ENCODE peak calls at places on chromosome 21, in seven cellular contexts. D, I, J, P, Q, O and C are unnamed samples.

GRCh38 chr21:21396424-21396823 is 398.2 kb downstream of the NCAM2 start:
- DNase-seq in D (no peak), I (no peak), J (no peak), P (no peak), Q (no peak), O (no peak), C (no peak)

GRCh38 chr21:35294231-35294898 is 245.3 kb upstream of the RUNX1 start:
- DNase-seq in D (no peak), I (no peak), J (peak), P (peak), Q (no peak), O (peak), C (peak)

GRCh38 chr21:28663111-28663693 is 329.5 kb downstream of the LTN1 start:
- DNase-seq in D (peak), I (no peak), J (no peak), P (no peak), Q (no peak), O (no peak), C (no peak)

GRCh38 chr21:29656504-29657227 is 283.1 kb downstream of the GRIK1 start:
- DNase-seq in D (no peak), I (peak), J (no peak), P (peak), Q (no peak), O (no peak), C (no peak)

GRCh38 chr21:26965567-26966359 is 1.1 kb downstream of the ADAMTS5 start:
- DNase-seq in D (no peak), I (no peak), J (no peak), P (no peak), Q (peak), O (peak), C (peak)

GRCh38 chr21:34808569-34809204 is 139.9 kb downstream of the CLIC6 start:
- DNase-seq in D (no peak), I (peak), J (no peak), P (peak), Q (no peak), O (no peak), C (no peak)

GRCh38 chr21:28447453-28447852 is 545.2 kb downstream of the LTN1 start:
- DNase-seq in D (no peak), I (no peak), J (no peak), P (no peak), Q (no peak), O (no peak), C (no peak)

GRCh38 chr21:29829514-29830255 is 110.1 kb downstream of the GRIK1 start:
- DNase-seq in D (no peak), I (no peak), J (no peak), P (no peak), Q (no peak), O (no peak), C (no peak)

GRCh38 chr21:34989337-34990151 is 59.6 kb downstream of the RUNX1 start:
- DNase-seq in D (no peak), I (no peak), J (no peak), P (no peak), Q (no peak), O (no peak), C (no peak)

GRCh38 chr21:26032263-26032662 is 138.3 kb downstream of the APP start:
- DNase-seq in D (no peak), I (no peak), J (no peak), P (no peak), Q (no peak), O (no peak), C (no peak)

GRCh38 chr21:31872452-31873274 is at the start of gene HUNK:
- DNase-seq in D (no peak), I (peak), J (no peak), P (no peak), Q (peak), O (peak), C (peak)

GRCh38 chr21:34889287-34889536 is 159.9 kb downstream of the RUNX1 start:
- DNase-seq in D (no peak), I (peak), J (no peak), P (peak), Q (peak), O (no peak), C (peak)

GRCh38 chr21:25980710-25981109 is 189.9 kb downstream of the APP start:
- DNase-seq in D (no peak), I (no peak), J (no peak), P (no peak), Q (no peak), O (no peak), C (no peak)

GRCh38 chr21:36193200-36193599 is 36.6 kb downstream of the DOP1B start:
- DNase-seq in D (no peak), I (no peak), J (no peak), P (no peak), Q (no peak), O (no peak), C (no peak)

GRCh38 chr21:30444204-30444603 is 4.1 kb downstream of the KRTAP15-1 start:
- DNase-seq in D (no peak), I (no peak), J (no peak), P (no peak), Q (no peak), O (no peak), C (no peak)

GRCh38 chr21:35179990-35180557 is 131.0 kb upstream of the RUNX1 start:
- DNase-seq in D (no peak), I (no peak), J (no peak), P (no peak), Q (no peak), O (no peak), C (no peak)

GRCh38 chr21:31346256-31346821 is 2.3 kb upstream of the TIAM1 start:
- DNase-seq in D (no peak), I (no peak), J (no peak), P (no peak), Q (no peak), O (no peak), C (no peak)

GRCh38 chr21:36202721-36203602 is 46.3 kb downstream of the DOP1B start:
- DNase-seq in D (no peak), I (no peak), J (no peak), P (no peak), Q (no peak), O (peak), C (no peak)

GRCh38 chr21:34952701-34953100 is 96.4 kb downstream of the RUNX1 start:
- DNase-seq in D (no peak), I (peak), J (no peak), P (no peak), Q (no peak), O (no peak), C (no peak)

GRCh38 chr21:35102488-35103407 is 53.6 kb upstream of the RUNX1 start:
- DNase-seq in D (no peak), I (no peak), J (no peak), P (no peak), Q (no peak), O (no peak), C (peak)

GRCh38 chr21:22250355-22250754 is 1252.1 kb downstream of the NCAM2 start:
- DNase-seq in D (no peak), I (no peak), J (no peak), P (no peak), Q (no peak), O (no peak), C (no peak)

GRCh38 chr21:46366561-46366960 is 42.6 kb downstream of the PCNT start:
- DNase-seq in D (no peak), I (no peak), J (no peak), P (no peak), Q (no peak), O (no peak), C (no peak)

GRCh38 chr21:27805696-27806095 is 838.8 kb upstream of the ADAMTS5 start:
- DNase-seq in D (no peak), I (no peak), J (no peak), P (no peak), Q (no peak), O (no peak), C (no peak)

GRCh38 chr21:27476696-27477095 is 509.8 kb upstream of the ADAMTS5 start:
- DNase-seq in D (no peak), I (no peak), J (no peak), P (peak), Q (no peak), O (no peak), C (no peak)

GRCh38 chr21:35088235-35088865 is 39.2 kb upstream of the RUNX1 start:
- DNase-seq in D (no peak), I (no peak), J (no peak), P (no peak), Q (no peak), O (no peak), C (no peak)

GRCh38 chr21:28788030-28788429 is 204.6 kb downstream of the LTN1 start:
- DNase-seq in D (no peak), I (no peak), J (no peak), P (no peak), Q (no peak), O (no peak), C (no peak)

GRCh38 chr21:29893687-29894086 is 46.1 kb downstream of the GRIK1 start:
- DNase-seq in D (no peak), I (no peak), J (no peak), P (no peak), Q (no peak), O (no peak), C (no peak)

GRCh38 chr21:26513212-26513611 is 59.9 kb downstream of the CYYR1 start:
- DNase-seq in D (no peak), I (no peak), J (no peak), P (peak), Q (no peak), O (no peak), C (no peak)

GRCh38 chr21:19326581-19327319 is 923.2 kb upstream of the TMPRSS15 start:
- DNase-seq in D (no peak), I (no peak), J (no peak), P (no peak), Q (no peak), O (no peak), C (no peak)

GRCh38 chr21:16002872-16003466 is 273.2 kb downstream of the USP25 start:
- DNase-seq in D (no peak), I (peak), J (no peak), P (peak), Q (no peak), O (no peak), C (no peak)

GRCh38 chr21:34956416-34957316 is 92.4 kb downstream of the RUNX1 start:
- DNase-seq in D (no peak), I (peak), J (no peak), P (no peak), Q (no peak), O (no peak), C (no peak)

GRCh38 chr21:31157756-31158155 is 119.5 kb upstream of the KRTAP19-8 start:
- DNase-seq in D (no peak), I (no peak), J (no peak), P (no peak), Q (no peak), O (no peak), C (no peak)

GRCh38 chr21:17527711-17528110 is 14.9 kb downstream of the CXADR start:
- DNase-seq in D (no peak), I (no peak), J (no peak), P (no peak), Q (no peak), O (no peak), C (no peak)
- TF ChIP-seq CTCF in D (no peak), I (no peak), J (no peak), P (no peak), Q (no peak), O (no peak), C (no peak)

GRCh38 chr21:42010507-42011493 is 640 bp upstream of the ZBTB21 start:
- DNase-seq in D (no peak), I (no peak), J (no peak), P (peak), Q (no peak), O (peak), C (peak)
- TF ChIP-seq POLR2A in D (no peak), I (peak), J (peak), P (no peak), Q (no peak), O (peak), C (no peak)

GRCh38 chr21:14952916-14953315 is 111.9 kb downstream of the NRIP1 start:
- DNase-seq in D (no peak), I (peak), J (no peak), P (no peak), Q (no peak), O (no peak), C (no peak)
- TF ChIP-seq CTCF in D (no peak), I (no peak), J (no peak), P (no peak), Q (no peak), O (no peak), C (peak)

GRCh38 chr21:17397703-17398102 is 115.1 kb upstream of the CXADR start:
- DNase-seq in D (no peak), I (no peak), J (no peak), P (no peak), Q (no peak), O (no peak), C (no peak)

GRCh38 chr21:17391811-17392340 is 121.0 kb upstream of the CXADR start:
- DNase-seq in D (no peak), I (no peak), J (no peak), P (no peak), Q (no peak), O (no peak), C (no peak)

GRCh38 chr21:17396948-17397347 is 115.9 kb upstream of the CXADR start:
- DNase-seq in D (no peak), I (no peak), J (no peak), P (no peak), Q (no peak), O (no peak), C (no peak)
- TF ChIP-seq POLR2A in D (no peak), I (no peak), J (no peak), P (no peak), Q (no peak), O (no peak), C (no peak)

GRCh38 chr21:38389891-38390290 is 108.4 kb downstream of the ERG start:
- DNase-seq in D (no peak), I (no peak), J (no peak), P (peak), Q (no peak), O (no peak), C (no peak)
- TF ChIP-seq CTCF in D (no peak), I (no peak), J (no peak), P (no peak), Q (no peak), O (no peak), C (no peak)

GRCh38 chr21:43797925-43798715 is 8.7 kb downstream of the RRP1 start:
- DNase-seq in D (no peak), I (no peak), J (no peak), P (no peak), Q (no peak), O (no peak), C (no peak)
- TF ChIP-seq POLR2A in D (no peak), I (no peak), J (no peak), P (no peak), Q (no peak), O (no peak), C (no peak)

GRCh38 chr21:33203371-33203724 is 26.4 kb upstream of the IFNAR2 start:
- DNase-seq in D (no peak), I (peak), J (no peak), P (no peak), Q (no peak), O (no peak), C (peak)

GRCh38 chr21:33205476-33205875 is 24.3 kb upstream of the IFNAR2 start:
- DNase-seq in D (no peak), I (peak), J (no peak), P (no peak), Q (no peak), O (no peak), C (peak)

GRCh38 chr21:33201945-33202344 is 27.8 kb upstream of the IFNAR2 start:
- DNase-seq in D (no peak), I (no peak), J (no peak), P (no peak), Q (no peak), O (no peak), C (no peak)

GRCh38 chr21:33199516-33200217 is 30.1 kb upstream of the IFNAR2 start:
- DNase-seq in D (peak), I (peak), J (peak), P (peak), Q (peak), O (peak), C (peak)

DNA sequence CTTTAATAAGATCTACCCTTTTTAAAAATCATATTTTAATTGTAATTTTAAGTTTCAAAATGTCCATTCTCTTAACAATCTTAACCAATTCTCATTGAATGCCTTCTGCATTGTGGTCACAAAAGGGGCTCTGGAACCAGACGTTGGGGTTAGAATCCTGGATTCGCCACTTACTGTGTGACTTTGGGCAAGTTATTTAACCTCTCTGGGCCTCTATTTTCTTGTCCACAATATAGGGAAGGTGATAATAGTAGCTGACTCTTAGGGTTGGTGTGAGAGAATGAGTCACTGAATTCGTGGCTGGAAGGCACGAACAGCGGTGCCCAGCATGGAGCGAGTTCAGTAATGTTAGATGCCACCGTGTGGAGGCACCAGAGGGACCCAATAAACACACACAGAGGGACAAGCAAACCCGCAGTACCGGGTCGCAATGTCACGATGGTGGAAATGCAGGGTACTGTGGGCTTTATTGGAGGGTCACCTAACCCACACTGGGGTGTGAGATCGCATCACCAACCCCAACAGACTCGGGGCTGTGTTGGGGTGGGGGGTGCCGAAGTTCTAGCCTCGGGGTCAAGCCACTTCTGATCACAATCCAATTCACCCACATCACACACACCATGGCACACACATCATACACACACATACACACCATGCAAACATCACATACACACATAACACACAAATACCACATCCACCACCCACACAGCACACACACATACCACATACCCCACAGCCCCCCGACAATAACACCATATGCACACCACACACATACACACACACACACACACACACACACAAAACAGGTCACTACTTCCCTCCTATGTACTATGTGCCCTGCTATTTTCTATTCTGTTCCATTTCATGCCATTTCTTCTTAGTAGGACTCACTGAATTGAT is 27.0 kb upstream of the IFNAR2 start:
- DNase-seq in D (no peak), I (peak), J (no peak), P (no peak), Q (no peak), O (no peak), C (no peak)
- TF ChIP-seq CTCF in D (no peak), I (no peak), J (no peak), P (no peak), Q (no peak), O (no peak), C (no peak)

DNA sequence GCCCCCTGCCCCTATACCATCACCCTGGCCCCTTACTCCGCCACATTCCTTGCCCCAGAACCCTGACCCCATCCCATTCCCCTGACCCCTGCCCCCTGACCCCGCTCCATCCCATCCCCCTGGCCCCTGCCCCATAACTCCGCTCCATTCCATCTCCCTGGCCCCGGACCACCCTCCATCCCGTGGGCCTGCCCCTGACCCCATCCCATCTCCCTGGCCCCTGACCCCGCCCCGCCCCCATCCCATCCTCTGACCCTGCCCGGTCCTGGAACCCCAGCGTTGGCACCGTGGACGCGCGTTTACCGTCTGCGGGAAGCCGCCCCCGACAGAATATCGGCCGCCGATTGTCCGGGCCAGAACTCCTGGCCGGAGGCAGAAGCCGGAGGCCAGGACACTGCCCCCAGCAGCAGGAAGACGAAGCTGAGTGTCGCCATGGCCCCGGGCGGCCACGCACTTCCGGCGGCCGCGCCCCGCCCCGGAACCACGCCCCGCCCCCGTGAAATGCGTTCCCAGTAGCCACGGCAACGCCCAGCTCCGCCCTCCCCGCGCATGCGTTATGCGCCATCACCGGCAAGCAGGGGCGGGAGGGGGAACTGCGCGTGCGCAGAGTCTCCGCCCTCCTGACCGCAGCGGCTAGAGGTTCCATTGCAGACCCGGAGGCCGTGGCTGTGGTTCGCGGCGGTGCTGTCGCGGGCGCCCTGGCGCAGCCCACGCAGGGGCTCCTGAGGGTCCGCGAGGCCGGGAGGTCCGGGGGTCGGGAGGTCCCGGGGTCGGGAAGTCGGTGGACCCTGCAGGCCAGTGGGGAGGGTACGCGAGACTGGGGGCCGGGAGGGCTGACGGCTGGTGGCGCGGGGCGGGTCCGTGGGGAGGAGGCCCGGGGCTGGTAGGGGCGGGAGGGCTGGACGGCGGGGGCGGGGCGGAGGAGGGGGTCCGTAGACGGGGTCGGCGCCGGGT is at the start of gene POFUT2:
- DNase-seq in D (peak), I (peak), J (peak), P (peak), Q (peak), O (peak), C (peak)
- TF ChIP-seq POLR2A in D (peak), I (peak), J (peak), P (peak), Q (peak), O (peak), C (peak)